ENCODE peak calls at places on chromosome 14, in five cellular contexts. U is mesenchymal stem cell, Z is transverse colon, D is HAP-1, I is IMR-90. V is an unnamed sample.

GRCh38 chr14:50321009-50321660 is 9.0 kb downstream of the DMAC2L start:
- DNase-seq in U (peak; percentile 99), Z (peak; percentile 75), D (peak; percentile 81), I (peak; percentile 98), V (no peak)

GRCh38 chr14:35855886-35856481 is 29.8 kb downstream of the BRMS1L start:
- DNase-seq in U (no peak), Z (no peak), D (no peak), I (no peak), V (no peak)

GRCh38 chr14:75242546-75243273 is 35.9 kb upstream of the FOS start:
- DNase-seq in U (peak; percentile 70), Z (peak; percentile 48), D (peak; percentile 47), I (peak; percentile 87), V (peak; percentile 63)

GRCh38 chr14:69682607-69683263 is 71.3 kb downstream of the SUSD6 start:
- DNase-seq in U (no peak), Z (no peak), D (no peak), I (no peak), V (no peak)

GRCh38 chr14:91454580-91454979 is 37.0 kb upstream of the CCDC88C start:
- DNase-seq in U (no peak), Z (no peak), D (no peak), I (no peak), V (no peak)

GRCh38 chr14:100714205-100714781 is 12.4 kb upstream of the DLK1 start:
- DNase-seq in U (no peak), Z (no peak), D (no peak), I (no peak), V (no peak)

GRCh38 chr14:99884834-99885648 is 91.8 kb downstream of the EML1 start:
- DNase-seq in U (peak; percentile 73), Z (no peak), D (peak; percentile 44), I (peak; percentile 77), V (peak; percentile 18)

GRCh38 chr14:54348923-54349615 is 47.7 kb upstream of the CDKN3 start:
- DNase-seq in U (no peak), Z (no peak), D (no peak), I (peak; percentile 23), V (peak; percentile 79)

GRCh38 chr14:100306256-100306505 is at the start of gene SLC25A29:
- DNase-seq in U (no peak), Z (no peak), D (no peak), I (no peak), V (no peak)

GRCh38 chr14:56002876-56003625 is 115.2 kb upstream of the PELI2 start:
- DNase-seq in U (no peak), Z (no peak), D (no peak), I (no peak), V (no peak)

GRCh38 chr14:105161314-105161713 is 7.3 kb downstream of the JAG2 start:
- DNase-seq in U (no peak), Z (no peak), D (no peak), I (no peak), V (no peak)

GRCh38 chr14:81018245-81018644 is 62.8 kb downstream of the TSHR start:
- DNase-seq in U (no peak), Z (no peak), D (no peak), I (no peak), V (no peak)

GRCh38 chr14:63596998-63597658 is 44.5 kb downstream of the WDR89 start:
- DNase-seq in U (no peak), Z (no peak), D (no peak), I (no peak), V (no peak)

GRCh38 chr14:52012635-52013034 is 23.3 kb downstream of the RTRAF start:
- DNase-seq in U (peak; percentile 41), Z (no peak), D (no peak), I (no peak), V (peak; percentile 87)

GRCh38 chr14:50678163-50678562 is 10.1 kb upstream of the SAV1 start:
- DNase-seq in U (no peak), Z (no peak), D (no peak), I (no peak), V (no peak)

GRCh38 chr14:51365241-51365940 is 125.3 kb downstream of the TMX1 start:
- DNase-seq in U (no peak), Z (no peak), D (no peak), I (no peak), V (no peak)

GRCh38 chr14:24430682-24431568 is 1.2 kb downstream of the KHNYN start:
- DNase-seq in U (peak; percentile 85), Z (no peak), D (no peak), I (peak; percentile 59), V (peak; percentile 76)

GRCh38 chr14:89243286-89243685 is 173.7 kb downstream of the FOXN3 start:
- DNase-seq in U (no peak), Z (no peak), D (no peak), I (no peak), V (no peak)

GRCh38 chr14:25049127-25049558 is 804 bp downstream of the STXBP6 start:
- DNase-seq in U (peak; percentile 21), Z (peak; percentile 20), D (no peak), I (no peak), V (no peak)

GRCh38 chr14:24761141-24761540 is 127.2 kb upstream of the GZMB start:
- DNase-seq in U (no peak), Z (no peak), D (no peak), I (no peak), V (no peak)

GRCh38 chr14:103522028-103522581 is 525 bp downstream of the CKB start:
- DNase-seq in U (peak; percentile 43), Z (no peak), D (no peak), I (no peak), V (peak; percentile 83)

GRCh38 chr14:63438065-63438757 is 105.0 kb downstream of the PPP2R5E start:
- DNase-seq in U (peak; percentile 81), Z (peak; percentile 58), D (peak; percentile 50), I (peak; percentile 92), V (peak; percentile 59)

GRCh38 chr14:104240426-104241157 is 102.2 kb downstream of the KIF26A start:
- DNase-seq in U (no peak), Z (peak; percentile 58), D (no peak), I (no peak), V (no peak)

GRCh38 chr14:30267141-30267540 is 291.8 kb upstream of the G2E3 start:
- DNase-seq in U (peak; percentile 33), Z (no peak), D (no peak), I (peak; percentile 68), V (no peak)

GRCh38 chr14:95497561-95498011 is 18.9 kb downstream of the SYNE3 start:
- DNase-seq in U (peak; percentile 78), Z (no peak), D (no peak), I (no peak), V (peak; percentile 22)

GRCh38 chr14:95495093-95495492 is 21.4 kb downstream of the SYNE3 start:
- DNase-seq in U (no peak), Z (no peak), D (no peak), I (no peak), V (no peak)

GRCh38 chr14:95495538-95496025 is 20.9 kb downstream of the SYNE3 start:
- DNase-seq in U (no peak), Z (peak; percentile 48), D (no peak), I (no peak), V (no peak)

GRCh38 chr14:95496690-95497241 is 19.7 kb downstream of the SYNE3 start:
- DNase-seq in U (peak; percentile 76), Z (no peak), D (no peak), I (peak; percentile 67), V (peak; percentile 83)

GRCh38 chr14:95496111-95496681 is 20.3 kb downstream of the SYNE3 start:
- DNase-seq in U (peak; percentile 87), Z (no peak), D (no peak), I (no peak), V (no peak)
- H3K4me1 ChIP-seq in U (peaks cover 10% of the 10 kb centered on the region), Z (peaks cover 75% of the 10 kb centered on the region), D (no peaks in the 10 kb centered on the region), I (peaks cover 26% of the 10 kb centered on the region), V (peaks cover 15% of the 10 kb centered on the region)

GRCh38 chr14:64915025-64915424 is 770 bp downstream of the CHURC1 start:
- DNase-seq in U (no peak), Z (no peak), D (no peak), I (no peak), V (no peak)

GRCh38 chr14:64912256-64912655 is 2.0 kb upstream of the CHURC1 start:
- DNase-seq in U (peak; percentile 8), Z (no peak), D (no peak), I (no peak), V (no peak)

GRCh38 chr14:64910847-64911495 is 3.3 kb upstream of the CHURC1 start:
- DNase-seq in U (peak; percentile 63), Z (no peak), D (peak; percentile 41), I (peak; percentile 55), V (no peak)

GRCh38 chr14:64915797-64916196 is 1.5 kb downstream of the CHURC1 start:
- DNase-seq in U (no peak), Z (no peak), D (no peak), I (no peak), V (no peak)

GRCh38 chr14:64914237-64914971 is at the start of gene CHURC1:
- DNase-seq in U (peak; percentile 98), Z (peak; percentile 99), D (peak; percentile 88), I (peak; percentile 96), V (peak; percentile 99)
- H3K4me1 ChIP-seq in U (peaks cover 3% of the 10 kb centered on the region), Z (peaks cover 42% of the 10 kb centered on the region), D (peaks cover 16% of the 10 kb centered on the region), I (peaks cover 4% of the 10 kb centered on the region), V (peaks cover 6% of the 10 kb centered on the region)

GRCh38 chr14:34711169-34711568 is 3.2 kb downstream of the CFL2 start:
- DNase-seq in U (peak; percentile 91), Z (peak; percentile 13), D (peak; percentile 56), I (peak; percentile 94), V (no peak)
- H3K4me1 ChIP-seq in U (no peaks in the 10 kb centered on the region), Z (peaks cover 49% of the 10 kb centered on the region), D (peaks cover 26% of the 10 kb centered on the region), I (peaks cover 6% of the 10 kb centered on the region), V (no peaks in the 10 kb centered on the region)

DNA sequence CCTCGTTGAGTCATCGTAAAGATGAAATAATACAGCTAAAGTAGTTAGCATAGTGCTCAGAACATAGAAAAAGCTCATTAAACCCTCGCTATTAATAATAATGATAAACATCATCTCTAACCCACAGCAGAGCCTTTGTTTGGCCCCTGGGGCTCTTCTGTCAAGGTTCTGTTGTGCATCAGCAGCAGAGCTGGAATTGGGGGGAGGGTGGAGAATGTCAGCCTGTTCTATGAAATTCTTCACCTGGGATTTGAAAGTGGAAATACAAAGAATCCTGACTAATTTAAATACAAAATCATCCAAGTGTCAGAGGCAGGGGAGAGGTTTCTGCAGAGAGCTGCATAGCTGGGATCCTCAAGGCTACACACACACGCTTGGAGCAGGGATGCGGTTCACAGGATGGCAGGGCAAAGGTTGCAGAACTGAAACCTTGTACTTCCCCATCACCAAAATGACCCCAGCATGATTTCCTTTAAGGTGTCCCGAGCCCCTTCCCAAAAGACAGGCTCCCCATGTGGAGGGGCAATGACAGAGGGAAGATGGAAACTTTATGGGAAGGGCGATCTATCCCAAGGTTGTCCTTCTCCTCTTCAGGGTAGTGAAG is 71.8 kb downstream of the DAD1 start:
- DNase-seq in U (no peak), Z (no peak), D (no peak), I (no peak), V (no peak)
- H3K4me1 ChIP-seq in U (no peaks in the 10 kb centered on the region), Z (peaks cover 42% of the 10 kb centered on the region), D (peaks cover 7% of the 10 kb centered on the region), I (peaks cover 11% of the 10 kb centered on the region), V (peaks cover 15% of the 10 kb centered on the region)

DNA sequence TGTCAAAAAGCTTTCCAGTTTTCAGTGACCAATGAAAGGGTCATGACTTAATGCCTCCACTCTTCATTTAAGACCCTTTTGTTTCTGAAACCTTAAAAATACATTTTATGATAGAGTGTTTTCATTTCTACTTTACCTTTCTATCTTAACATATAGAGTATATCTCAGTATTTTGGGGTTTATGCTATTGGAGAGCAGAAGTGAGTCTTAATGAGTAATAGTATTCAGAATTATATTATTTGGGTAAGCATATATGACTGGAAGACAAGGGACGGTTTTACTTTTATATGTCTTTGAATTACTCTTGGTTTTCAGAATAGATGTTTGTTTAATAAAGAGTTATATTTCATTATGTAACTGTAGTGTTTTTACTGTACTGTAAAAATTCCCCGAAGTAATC is 10.8 kb downstream of the ARHGAP5 start:
- DNase-seq in U (no peak), Z (no peak), D (no peak), I (no peak), V (no peak)
- H3K4me1 ChIP-seq in U (no peaks in the 10 kb centered on the region), Z (peaks cover 58% of the 10 kb centered on the region), D (peaks cover 8% of the 10 kb centered on the region), I (peaks cover 2% of the 10 kb centered on the region), V (no peaks in the 10 kb centered on the region)

V was measured in right cardiac atrium.